ENCODE peak calls at places on chromosome 10, in ten cellular contexts. C, G, B, K, L, D, P, A, Z and N are unnamed samples.

GRCh38 chr10:62861507-62861906 is 45.3 kb upstream of the EGR2 start:
- DNase-seq in A (no peak), B (no peak), L (no peak), C (peak), D (peak), Z (no peak), P (no peak), K (no peak), G (no peak), N (no peak)

GRCh38 chr10:11447571-11447970 is 163.9 kb downstream of the USP6NL start:
- DNase-seq in A (no peak), B (no peak), K (no peak), Z (no peak), D (no peak), P (no peak), G (no peak), C (no peak), L (no peak), N (no peak)

GRCh38 chr10:7411671-7412481 is 1.0 kb upstream of the SFMBT2 start:
- DNase-seq in D (no peak), Z (no peak), C (no peak), G (no peak), L (no peak), P (no peak), A (peak), K (no peak), B (no peak), N (no peak)

GRCh38 chr10:118584181-118584954 is 11.1 kb downstream of the PRLHR start:
- DNase-seq in C (no peak), A (no peak), P (no peak), D (peak), G (no peak), K (no peak), B (no peak), Z (no peak), L (no peak), N (peak)

GRCh38 chr10:102597131-102597891 is 47.0 kb upstream of the TRIM8 start:
- DNase-seq in L (peak), A (no peak), Z (no peak), G (no peak), D (no peak), K (no peak), P (no peak), C (no peak), B (no peak), N (no peak)

GRCh38 chr10:72490951-72491350 is 134.9 kb downstream of the MICU1 start:
- DNase-seq in P (no peak), L (no peak), K (no peak), A (no peak), C (peak), D (peak), G (no peak), B (no peak), Z (no peak), N (peak)

GRCh38 chr10:36023939-36024338 is 381.8 kb upstream of the FZD8 start:
- DNase-seq in L (no peak), D (peak), G (peak), C (peak), Z (no peak), A (no peak), P (no peak), K (no peak), B (no peak), N (peak)

GRCh38 chr10:48501806-48502771 is 102.8 kb downstream of the ARHGAP22 start:
- DNase-seq in K (no peak), A (no peak), P (no peak), Z (no peak), B (no peak), C (no peak), L (no peak), D (no peak), G (no peak), N (no peak)

GRCh38 chr10:70540089-70540788 is 61.7 kb downstream of the PALD1 start:
- DNase-seq in P (peak), Z (no peak), B (no peak), K (no peak), C (peak), G (no peak), D (peak), A (peak), L (no peak), N (no peak)

GRCh38 chr10:123140164-123140982 is 4.6 kb downstream of the HMX3 start:
- DNase-seq in L (no peak), A (peak), D (no peak), K (no peak), B (no peak), P (no peak), Z (no peak), C (no peak), G (no peak), N (no peak)

GRCh38 chr10:5648494-5649457 is 17.6 kb downstream of the ASB13 start:
- DNase-seq in D (no peak), B (no peak), G (no peak), A (no peak), Z (no peak), C (no peak), P (no peak), K (no peak), L (no peak), N (no peak)

GRCh38 chr10:87842220-87842641 is 21.1 kb downstream of the KLLN start:
- DNase-seq in C (no peak), Z (no peak), G (no peak), D (peak), B (no peak), K (no peak), L (no peak), P (no peak), A (no peak), N (peak)

GRCh38 chr10:13349776-13350274 is 1.7 kb upstream of the SEPHS1 start:
- DNase-seq in P (no peak), L (peak), A (no peak), B (peak), Z (peak), D (peak), G (no peak), K (no peak), C (peak), N (peak)

GRCh38 chr10:52394246-52394645 is 80.2 kb downstream of the DKK1 start:
- DNase-seq in K (no peak), D (no peak), A (no peak), P (no peak), C (no peak), Z (no peak), L (no peak), B (no peak), G (no peak), N (no peak)

GRCh38 chr10:112952282-112952991 is 2.4 kb downstream of the TCF7L2 start:
- DNase-seq in C (no peak), D (peak), K (no peak), L (peak), B (no peak), P (no peak), Z (no peak), A (no peak), G (no peak), N (no peak)

GRCh38 chr10:13271552-13272163 is 28.2 kb downstream of the PHYH start:
- DNase-seq in G (no peak), D (peak), P (peak), B (peak), A (peak), K (peak), Z (peak), L (peak), C (peak), N (no peak)

GRCh38 chr10:62548686-62549085 is 174.5 kb downstream of the ZNF365 start:
- DNase-seq in P (no peak), K (no peak), L (no peak), Z (no peak), D (no peak), G (no peak), B (no peak), C (no peak), A (no peak), N (no peak)

GRCh38 chr10:68876246-68876918 is 24.7 kb upstream of the DDX50 start:
- DNase-seq in L (no peak), K (no peak), G (no peak), B (no peak), P (no peak), Z (no peak), C (no peak), D (no peak), A (no peak), N (no peak)

DNA sequence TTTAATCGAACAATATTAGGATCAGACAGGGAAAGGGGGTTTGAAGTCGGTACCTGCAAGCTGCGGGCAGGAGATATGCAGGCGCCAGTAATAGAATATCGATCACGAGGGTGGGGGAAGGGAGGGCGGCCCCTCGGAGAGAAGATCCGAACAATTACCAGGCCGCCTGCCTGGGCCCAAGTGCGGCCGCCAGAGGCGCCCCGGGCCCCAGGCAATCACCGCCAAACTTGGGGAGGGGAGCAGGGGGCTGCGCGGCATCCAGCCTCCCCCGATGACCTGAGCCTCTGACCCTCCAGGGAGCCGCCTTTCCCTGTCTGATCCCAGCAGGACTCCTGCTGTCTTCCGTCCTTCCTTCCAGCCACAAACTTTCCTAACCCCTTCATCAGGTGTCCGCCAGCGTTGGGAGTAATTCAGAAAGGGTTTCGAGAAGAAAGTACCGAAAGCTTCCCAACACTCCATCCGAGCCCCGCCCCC is 1.1 kb downstream of the NKX1-2 start:
- DNase-seq in P (no peak), B (no peak), K (no peak), C (no peak), Z (no peak), L (no peak), D (no peak), G (no peak), A (no peak), N (no peak)
- TF ChIP-seq CTCF in P (no peak), B (no peak), K (no peak), C (no peak), Z (peak), L (no peak), D (no peak), G (no peak), A (no peak), N (peak)

GRCh38 chr10:1142596-1142995 is 86.4 kb downstream of the WDR37 start:
- DNase-seq in B (peak), Z (no peak), G (no peak), A (no peak), C (no peak), L (no peak), P (no peak), K (no peak), D (no peak), N (no peak)
- TF ChIP-seq CTCF in B (peak), Z (peak), G (no peak), A (no peak), C (peak), L (no peak), P (no peak), K (peak), D (peak), N (peak)

DNA sequence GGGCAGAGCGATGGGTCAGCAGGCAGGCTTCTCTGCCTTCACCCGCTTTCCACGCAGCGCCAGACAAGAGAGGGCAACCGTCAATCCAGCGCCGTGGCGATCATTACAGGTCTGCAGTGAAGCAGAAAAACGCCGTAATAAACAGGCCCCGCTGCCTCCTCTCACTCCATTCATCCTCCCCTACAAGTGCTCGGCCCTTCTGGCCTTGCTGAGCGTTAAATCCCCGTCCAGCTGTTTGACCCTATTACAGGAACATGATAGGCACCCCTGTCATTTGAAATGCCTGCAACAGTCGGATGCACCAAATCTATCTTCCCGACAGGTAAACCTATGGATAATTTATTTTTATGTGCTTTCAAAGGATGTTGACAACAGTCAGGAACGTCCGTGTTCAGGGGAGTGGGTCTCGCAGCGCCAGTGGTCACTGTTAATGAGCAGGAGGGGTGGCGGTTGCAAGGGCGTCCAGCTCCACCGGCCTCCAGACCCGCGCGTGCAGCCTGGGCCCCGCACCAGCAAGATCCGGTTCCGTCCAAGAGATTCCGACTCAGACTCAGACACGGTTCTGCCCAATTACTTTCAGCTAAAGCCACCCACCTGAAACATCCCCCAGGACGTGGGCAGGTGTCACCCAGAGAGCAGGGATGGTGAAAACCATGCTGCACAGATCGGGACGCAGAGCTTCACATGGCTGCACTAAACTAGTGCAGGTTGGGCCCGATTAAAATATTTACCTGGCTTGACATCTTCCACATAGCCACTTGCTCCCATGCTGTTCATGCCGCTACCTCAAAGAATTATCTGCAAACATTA is 508.0 kb upstream of the MGMT start:
- DNase-seq in C (no peak), D (no peak), L (no peak), B (no peak), A (no peak), P (no peak), G (no peak), K (no peak), Z (no peak), N (no peak)
- TF ChIP-seq CTCF in C (no peak), D (no peak), L (no peak), B (no peak), A (no peak), P (no peak), G (no peak), K (no peak), Z (no peak), N (no peak)

GRCh38 chr10:130045091-130045652 is 65.5 kb downstream of the C10orf143 start:
- DNase-seq in K (no peak), G (no peak), A (no peak), L (no peak), P (no peak), B (no peak), Z (no peak), C (peak), D (no peak), N (no peak)
- TF ChIP-seq CTCF in K (no peak), G (no peak), A (no peak), L (peak), P (peak), B (peak), Z (peak), C (peak), D (no peak), N (peak)

GRCh38 chr10:103921750-103922195 is 3.8 kb upstream of the STN1 start:
- DNase-seq in G (no peak), B (peak), D (peak), A (peak), Z (no peak), L (no peak), C (no peak), P (no peak), K (no peak), N (no peak)
- TF ChIP-seq CTCF in G (no peak), B (peak), D (peak), A (no peak), Z (peak), L (no peak), C (no peak), P (peak), K (no peak), N (no peak)

DNA sequence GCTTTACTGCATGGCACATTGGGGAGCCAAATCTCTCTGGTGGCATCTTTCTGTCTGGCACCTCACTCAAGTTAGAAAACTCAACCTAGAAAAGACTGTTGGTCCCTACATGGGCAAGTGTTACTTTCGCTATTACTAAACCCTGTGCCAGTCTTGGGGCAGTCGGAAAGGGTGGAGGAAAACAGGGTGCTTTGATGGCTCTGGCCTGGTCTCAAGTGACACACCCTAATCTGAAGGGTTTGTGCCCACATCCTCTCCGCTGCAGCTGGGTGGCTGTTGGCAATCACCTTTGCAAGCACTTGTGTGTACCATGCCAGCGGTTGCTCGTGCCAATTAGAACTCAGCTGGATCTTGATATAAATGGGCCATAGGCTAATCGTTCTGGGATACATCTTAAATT is 159.8 kb upstream of the ITGB1 start:
- DNase-seq in G (no peak), C (no peak), P (no peak), A (no peak), Z (no peak), B (no peak), D (no peak), L (no peak), K (no peak), N (no peak)
- TF ChIP-seq CTCF in G (no peak), C (no peak), P (no peak), A (no peak), Z (no peak), B (no peak), D (no peak), L (no peak), K (no peak), N (no peak)

GRCh38 chr10:3165196-3165595 is 7.4 kb downstream of the PITRM1 start:
- DNase-seq in A (no peak), G (no peak), L (no peak), K (no peak), C (no peak), P (no peak), Z (no peak), D (no peak), B (no peak), N (no peak)

GRCh38 chr10:3166496-3167290 is 5.9 kb downstream of the PITRM1 start:
- DNase-seq in G (no peak), A (no peak), P (no peak), D (no peak), L (no peak), B (no peak), C (no peak), Z (no peak), K (no peak), N (no peak)

GRCh38 chr10:3163879-3164278 is 8.7 kb downstream of the PITRM1 start:
- DNase-seq in C (no peak), L (no peak), P (no peak), Z (no peak), A (no peak), G (no peak), D (no peak), B (no peak), K (no peak), N (no peak)

GRCh38 chr10:3159160-3159559 is 13.4 kb downstream of the PITRM1 start:
- DNase-seq in K (no peak), C (no peak), Z (no peak), P (no peak), A (no peak), B (no peak), L (peak), G (no peak), D (no peak), N (no peak)

GRCh38 chr10:3162533-3162932 is 10.0 kb downstream of the PITRM1 start:
- DNase-seq in B (no peak), P (no peak), A (no peak), D (no peak), C (no peak), Z (no peak), L (no peak), G (no peak), K (no peak), N (no peak)
- TF ChIP-seq CTCF in B (peak), P (no peak), A (no peak), D (peak), C (peak), Z (no peak), L (peak), G (no peak), K (no peak), N (peak)

GRCh38 chr10:131569851-131570715 is 258.6 kb upstream of the TCERG1L start:
- DNase-seq in P (no peak), G (no peak), A (no peak), B (no peak), Z (no peak), C (peak), L (no peak), K (no peak), D (no peak), N (no peak)
- TF ChIP-seq CTCF in P (no peak), G (no peak), A (peak), B (peak), Z (peak), C (peak), L (no peak), K (no peak), D (no peak), N (no peak)

DNA sequence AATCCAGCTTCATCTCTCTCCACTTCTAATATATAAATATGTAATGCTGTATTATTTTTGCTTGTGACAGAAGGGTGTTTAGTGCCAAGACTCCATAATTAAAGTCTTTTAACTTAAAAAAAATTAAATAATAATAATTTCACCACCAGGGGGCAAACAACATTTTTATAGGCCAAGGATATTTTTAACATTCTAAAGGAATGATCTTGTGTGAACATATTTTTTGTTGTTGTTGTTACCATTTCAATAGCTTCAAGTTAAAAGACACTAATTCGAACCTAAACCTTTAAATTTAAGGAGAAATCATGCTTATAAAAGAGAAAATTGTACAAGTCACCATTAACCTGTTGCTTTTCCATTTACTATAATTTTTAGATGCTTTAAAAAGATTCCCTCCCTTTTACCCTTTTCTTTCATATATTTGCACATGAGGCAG is 7.5 kb upstream of the DNAJC1 start:
- DNase-seq in A (no peak), Z (no peak), K (no peak), G (no peak), C (no peak), B (peak), L (no peak), D (peak), P (no peak), N (peak)
- TF ChIP-seq CTCF in A (no peak), Z (peak), K (peak), G (peak), C (no peak), B (peak), L (peak), D (peak), P (peak), N (peak)

GRCh38 chr10:14736600-14737081 is 38.1 kb downstream of the FAM107B start:
- DNase-seq in K (no peak), C (peak), D (peak), P (no peak), A (peak), Z (no peak), L (peak), B (peak), G (no peak), N (peak)
- TF ChIP-seq CTCF in K (no peak), C (no peak), D (no peak), P (no peak), A (no peak), Z (no peak), L (peak), B (peak), G (no peak), N (no peak)